ENCODE peak calls at places on chromosomes 1 and 21, in six cellular contexts. C, J, V, A, Q and S are unnamed samples.

GRCh38 chr1:2999571-2999970 is 21.7 kb upstream of the ACTRT2 start:
- DNase-seq in V (no peak), Q (peak), J (no peak), C (peak), A (no peak), S (no peak)

GRCh38 chr1:156658945-156659574 is 17.1 kb downstream of the BCAN start:
- DNase-seq in C (no peak), J (peak), A (no peak), Q (no peak), V (no peak), S (no peak)

GRCh38 chr1:11107541-11107940 is 7.9 kb upstream of the EXOSC10 start:
- DNase-seq in V (no peak), C (no peak), J (no peak), A (no peak), Q (no peak), S (no peak)

GRCh38 chr1:20484526-20485462 is 1.2 kb downstream of the CAMK2N1 start:
- DNase-seq in A (peak), J (peak), C (no peak), V (no peak), Q (no peak), S (peak)

GRCh38 chr1:168888418-168888817 is 159.4 kb upstream of the DPT start:
- DNase-seq in A (no peak), Q (no peak), J (no peak), C (no peak), V (no peak), S (no peak)

GRCh38 chr1:6967431-6968079 is 182.3 kb downstream of the CAMTA1 start:
- DNase-seq in Q (peak), A (no peak), C (no peak), V (no peak), J (no peak), S (no peak)

GRCh38 chr1:203480525-203481084 is 5.0 kb downstream of the PRELP start:
- DNase-seq in J (peak), V (peak), C (no peak), A (no peak), Q (no peak), S (peak)

GRCh38 chr1:83999316-83999819 is 436 bp upstream of the TTLL7 start:
- DNase-seq in Q (peak), A (peak), V (peak), J (peak), C (peak), S (peak)

GRCh38 chr1:66074147-66074546 is 281.5 kb downstream of the PDE4B start:
- DNase-seq in J (no peak), V (no peak), Q (no peak), A (no peak), C (no peak), S (no peak)

GRCh38 chr1:229199892-229200291 is 71.0 kb upstream of the RAB4A start:
- DNase-seq in J (no peak), A (no peak), Q (no peak), C (no peak), V (no peak), S (no peak)

GRCh38 chr1:226372885-226373284 is 35.0 kb downstream of the PARP1 start:
- DNase-seq in A (no peak), C (no peak), V (no peak), J (no peak), Q (no peak), S (no peak)

GRCh38 chr1:246526915-246527314 is 19.8 kb upstream of the SMYD3 start:
- DNase-seq in Q (no peak), C (no peak), A (no peak), J (no peak), V (no peak), S (no peak)

GRCh38 chr1:205346956-205347574 is 9.7 kb downstream of the KLHDC8A start:
- DNase-seq in J (no peak), C (no peak), A (no peak), Q (peak), V (no peak), S (no peak)

GRCh38 chr1:154697710-154698109 is 89.7 kb upstream of the ADAR start:
- DNase-seq in V (no peak), A (no peak), J (no peak), Q (no peak), C (no peak), S (no peak)

GRCh38 chr1:155940993-155941844 is at the start of gene RXFP4:
- DNase-seq in V (no peak), A (no peak), Q (no peak), C (no peak), J (peak), S (no peak)

GRCh38 chr1:237492359-237492758 is 398.4 kb downstream of the ZP4 start:
- DNase-seq in V (no peak), A (no peak), C (no peak), J (no peak), Q (no peak), S (no peak)

GRCh38 chr1:89069955-89070354 is 4.9 kb upstream of the GBP1 start:
- DNase-seq in V (no peak), A (no peak), C (no peak), J (no peak), Q (no peak), S (no peak)

GRCh38 chr1:243595527-243596206 is 254.4 kb downstream of the AKT3 start:
- DNase-seq in Q (no peak), V (peak), J (no peak), C (no peak), A (no peak), S (no peak)

GRCh38 chr1:174775621-174776020 is 224.1 kb upstream of the CACYBP start:
- DNase-seq in Q (no peak), A (no peak), V (peak), J (no peak), C (no peak), S (no peak)

GRCh38 chr1:203625623-203626189 is 926 bp upstream of the ATP2B4 start:
- DNase-seq in J (no peak), A (peak), C (no peak), V (peak), Q (peak), S (peak)

GRCh38 chr1:221117548-221117951 is 238.3 kb downstream of the HLX start:
- DNase-seq in J (peak), C (peak), A (no peak), V (peak), Q (no peak), S (no peak)

GRCh38 chr1:201015551-201016091 is 7.9 kb downstream of the KIF21B start:
- DNase-seq in C (no peak), A (no peak), Q (no peak), V (no peak), J (no peak), S (no peak)

GRCh38 chr1:206526064-206526911 is 19.0 kb downstream of the RASSF5 start:
- DNase-seq in J (no peak), Q (peak), C (no peak), V (no peak), A (no peak), S (no peak)

GRCh38 chr1:95229042-95229441 is 5.0 kb upstream of the RWDD3 start:
- DNase-seq in Q (no peak), J (no peak), A (no peak), V (no peak), C (no peak), S (no peak)

GRCh38 chr1:33586111-33586510 is 113.7 kb downstream of the ZSCAN20 start:
- DNase-seq in A (no peak), J (no peak), Q (no peak), V (peak), C (no peak), S (no peak)

GRCh38 chr21:36966846-36967657 is 583 bp upstream of the HLCS start:
- DNase-seq in Q (no peak), J (no peak), V (peak), C (no peak), A (no peak), S (no peak)

GRCh38 chr1:38004284-38005101 is 821 bp downstream of the FHL3 start:
- DNase-seq in J (no peak), C (peak), V (no peak), Q (no peak), A (no peak), S (no peak)

GRCh38 chr1:34982820-34983376 is 2.2 kb downstream of the TMEM35B start:
- DNase-seq in Q (no peak), C (no peak), J (no peak), V (no peak), A (no peak), S (no peak)